ENCODE peak calls at places on chromosomes 2 and 18, in eight cellular contexts. P is HCT116; Z is gastrocnemius medialis; T is adrenal gland; X is CD8-positive, alpha-beta memory T cell; O is ascending aorta; A is Karpas-422; K is CD4-positive, alpha-beta memory T cell. H is an unnamed sample.

GRCh38 chr18:25647404-25647803 is 295.4 kb upstream of the ZNF521 start:
- DNase-seq in K (no peak), X (no peak), O (no peak), Z (no peak), A (no peak), T (no peak), P (no peak), H (no peak)

GRCh38 chr2:217698691-217699090 is 304.1 kb downstream of the TNS1 start:
- DNase-seq in A (no peak), K (no peak), T (no peak), X (no peak), P (no peak), O (no peak), Z (no peak), H (no peak)

GRCh38 chr2:57877811-57878572 is 168.6 kb upstream of the VRK2 start:
- DNase-seq in Z (no peak), P (no peak), X (no peak), A (no peak), K (no peak), O (no peak), T (no peak), H (no peak)

GRCh38 chr2:48165066-48165753 is 258.9 kb upstream of the FBXO11 start:
- DNase-seq in K (no peak), T (no peak), A (no peak), X (no peak), P (no peak), O (no peak), Z (no peak), H (no peak)

GRCh38 chr2:64311191-64311910 is 142.6 kb upstream of the LGALSL start:
- DNase-seq in T (no peak), K (no peak), O (no peak), X (no peak), A (no peak), P (no peak), Z (no peak), H (no peak)

GRCh38 chr18:59423251-59423650 is 64.2 kb upstream of the LMAN1 start:
- DNase-seq in O (no peak), A (no peak), P (no peak), Z (no peak), X (no peak), K (no peak), T (no peak), H (no peak)

GRCh38 chr2:4217737-4218136 is 514.4 kb downstream of the DCDC2C start:
- DNase-seq in K (no peak), Z (no peak), X (no peak), P (no peak), O (no peak), A (no peak), T (no peak), H (no peak)

GRCh38 chr18:69626643-69627242 is 226.1 kb downstream of the DOK6 start:
- DNase-seq in P (no peak), O (no peak), T (peak), X (no peak), K (no peak), Z (no peak), A (no peak), H (no peak)

GRCh38 chr2:30730736-30731135 is 76.5 kb downstream of the CAPN13 start:
- DNase-seq in X (no peak), O (no peak), P (no peak), Z (no peak), A (no peak), K (no peak), T (no peak), H (no peak)

GRCh38 chr18:77140439-77141109 is 8.0 kb upstream of the MBP start:
- DNase-seq in O (no peak), A (no peak), K (peak), X (no peak), P (no peak), T (no peak), Z (no peak), H (no peak)

GRCh38 chr2:96329416-96329815 is 4.3 kb downstream of the ITPRIPL1 start:
- DNase-seq in X (no peak), A (no peak), T (peak), O (no peak), P (no peak), K (no peak), Z (no peak), H (no peak)

GRCh38 chr2:191544511-191545062 is 133.3 kb upstream of the NABP1 start:
- DNase-seq in Z (no peak), P (no peak), A (no peak), X (no peak), K (no peak), O (no peak), T (no peak), H (no peak)

GRCh38 chr18:60113396-60113795 is 213.6 kb downstream of the PMAIP1 start:
- DNase-seq in X (no peak), A (no peak), O (no peak), T (no peak), K (no peak), P (no peak), Z (no peak), H (no peak)

GRCh38 chr2:151338115-151338514 is 19.3 kb upstream of the TNFAIP6 start:
- DNase-seq in Z (no peak), K (no peak), A (no peak), P (no peak), O (no peak), X (no peak), T (no peak), H (no peak)

GRCh38 chr2:70458661-70459060 is 95.0 kb downstream of the TGFA start:
- DNase-seq in X (no peak), K (no peak), O (no peak), P (no peak), A (no peak), Z (no peak), T (no peak), H (no peak)

GRCh38 chr18:55229682-55230081 is 270.4 kb upstream of the CCDC68 start:
- DNase-seq in Z (no peak), O (no peak), K (no peak), T (no peak), X (no peak), A (no peak), P (no peak), H (no peak)

GRCh38 chr2:180761224-180761623 is 219.2 kb upstream of the UBE2E3 start:
- DNase-seq in K (no peak), X (no peak), T (no peak), Z (no peak), P (peak), A (no peak), O (no peak), H (no peak)

GRCh38 chr2:229445501-229446294 is 174.6 kb upstream of the PID1 start:
- DNase-seq in Z (peak), X (no peak), T (no peak), O (peak), K (no peak), P (no peak), A (no peak), H (no peak)

GRCh38 chr2:121804340-121804739 is 48.9 kb downstream of the TSN start:
- DNase-seq in P (no peak), K (no peak), X (no peak), A (peak), Z (no peak), T (no peak), O (no peak), H (no peak)

DNA sequence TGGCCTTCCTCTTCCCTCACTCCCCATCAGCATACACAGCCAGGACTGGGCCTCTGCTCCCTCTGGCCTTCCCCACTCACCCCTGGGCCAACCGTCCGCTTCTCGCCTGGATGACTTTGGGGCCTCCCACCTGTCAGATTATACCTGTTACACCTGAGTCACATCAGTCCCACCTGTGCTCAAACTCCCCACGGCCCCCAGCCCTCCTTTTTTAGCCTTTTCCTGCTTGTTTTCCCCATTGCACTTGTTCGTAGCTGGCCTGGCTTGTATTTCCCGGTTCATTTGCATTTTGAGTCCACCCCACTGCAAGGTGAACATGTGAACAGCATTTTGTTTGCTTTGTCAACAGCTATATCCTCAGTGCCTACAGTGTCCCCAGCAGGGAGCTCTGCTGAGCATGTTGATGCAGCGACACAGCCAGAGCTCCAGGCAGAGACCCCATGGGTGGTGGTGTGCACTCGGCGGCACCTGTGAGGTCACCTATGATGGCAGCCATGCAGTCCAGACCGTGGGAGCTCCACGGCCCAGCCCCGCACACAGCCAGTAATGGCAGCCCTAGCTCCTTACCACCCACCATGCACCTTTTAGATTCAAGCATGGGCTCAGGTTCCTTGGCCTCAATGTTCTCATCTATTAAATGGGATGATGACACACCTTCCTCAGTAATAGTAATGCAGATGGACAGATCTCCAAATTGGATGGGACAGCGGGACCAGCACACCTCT is 276.4 kb upstream of the HS6ST1 start:
- DNase-seq in X (no peak), A (no peak), Z (no peak), P (no peak), K (no peak), O (no peak), T (no peak), H (no peak)
- H3K27ac ChIP-seq in X (no peak), A (no peak), Z (no peak), P (no peak), K (no peak), O (no peak), T (no peak), H (no peak)

GRCh38 chr2:239544846-239545465 is 144.1 kb upstream of the HDAC4 start:
- DNase-seq in Z (peak), T (no peak), O (no peak), X (peak), P (no peak), A (no peak), K (peak), H (no peak)

GRCh38 chr2:239544141-239544800 is 143.5 kb upstream of the HDAC4 start:
- DNase-seq in O (no peak), P (no peak), Z (peak), T (no peak), K (no peak), A (no peak), X (no peak), H (no peak)

GRCh38 chr2:239545741-239546392 is 145.0 kb upstream of the HDAC4 start:
- DNase-seq in A (no peak), X (no peak), Z (peak), O (no peak), T (no peak), P (no peak), K (no peak), H (no peak)

GRCh38 chr2:239546541-239546940 is 145.7 kb upstream of the HDAC4 start:
- DNase-seq in P (no peak), X (no peak), O (no peak), Z (no peak), A (no peak), K (no peak), T (no peak), H (no peak)

DNA sequence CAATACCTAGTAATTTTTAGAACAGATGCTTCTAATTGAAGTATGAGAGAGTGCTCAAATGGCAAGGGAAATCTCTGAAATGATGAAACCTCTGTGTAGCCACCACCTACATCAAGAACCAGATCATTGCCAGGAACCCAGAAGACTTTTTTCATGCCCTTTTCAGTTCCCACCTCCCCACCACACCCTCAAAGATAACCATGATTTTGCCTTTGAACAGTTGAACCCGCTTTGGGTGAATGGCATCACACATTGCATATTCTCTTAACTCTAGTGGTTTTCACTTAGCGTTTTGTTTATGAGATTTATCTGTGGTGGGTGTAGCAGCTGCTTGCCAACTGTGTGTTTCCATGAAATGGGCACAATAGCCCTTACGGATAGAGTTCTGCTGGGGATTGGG is 142.9 kb upstream of the HDAC4 start:
- DNase-seq in T (no peak), P (no peak), X (no peak), K (no peak), O (no peak), A (no peak), Z (no peak), H (no peak)
- H3K27ac ChIP-seq in T (no peak), P (no peak), X (no peak), K (no peak), O (no peak), A (no peak), Z (no peak), H (no peak)

GRCh38 chr2:54626884-54627283 is 96.6 kb upstream of the EML6 start:
- DNase-seq in T (no peak), A (no peak), K (no peak), X (no peak), P (no peak), Z (no peak), O (no peak), H (no peak)
- H3K27ac ChIP-seq in T (no peak), A (no peak), K (no peak), X (no peak), P (no peak), Z (peak), O (no peak), H (no peak)

GRCh38 chr18:31042068-31042390 is 513 bp downstream of the DSC3 start:
- DNase-seq in K (no peak), O (no peak), X (no peak), T (no peak), A (no peak), P (no peak), Z (no peak), H (no peak)

GRCh38 chr18:31042391-31043181 is at the start of gene DSC3:
- DNase-seq in P (no peak), Z (no peak), O (no peak), X (no peak), A (no peak), K (no peak), T (no peak), H (no peak)

GRCh38 chr18:31041346-31042067 is 1.0 kb downstream of the DSC3 start:
- DNase-seq in O (no peak), X (no peak), P (no peak), A (no peak), K (no peak), T (no peak), Z (no peak), H (no peak)

GRCh38 chr18:31039426-31039825 is 3.1 kb downstream of the DSC3 start:
- DNase-seq in P (no peak), O (no peak), T (no peak), K (no peak), X (no peak), A (no peak), Z (no peak), H (no peak)

GRCh38 chr18:31040982-31041345 is 1.6 kb downstream of the DSC3 start:
- DNase-seq in T (no peak), P (no peak), O (no peak), K (no peak), X (no peak), Z (no peak), A (no peak), H (no peak)
- H3K27ac ChIP-seq in T (no peak), P (peak), O (no peak), K (no peak), X (no peak), Z (no peak), A (no peak), H (no peak)

DNA sequence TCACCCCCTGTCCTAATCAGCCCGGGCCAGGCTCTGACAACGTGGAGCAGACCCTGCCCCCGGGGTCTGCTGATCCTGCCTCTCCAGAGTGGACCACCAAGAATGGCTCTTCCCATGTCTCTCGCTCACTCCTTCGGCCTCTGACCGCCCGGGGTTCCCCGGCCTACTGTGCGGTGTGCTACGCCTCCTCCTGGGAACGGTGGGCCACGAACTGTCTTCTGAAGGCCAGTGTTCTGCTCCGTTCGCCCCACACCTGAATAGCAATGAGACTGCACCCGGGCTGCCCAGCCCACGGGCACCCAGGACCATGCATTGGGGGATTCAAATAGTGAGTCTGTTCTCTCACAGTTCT is 189.7 kb downstream of the TWIST2 start:
- DNase-seq in K (no peak), X (no peak), O (no peak), P (no peak), Z (no peak), T (no peak), A (no peak), H (no peak)
- H3K27ac ChIP-seq in K (no peak), X (no peak), O (no peak), P (no peak), Z (no peak), T (no peak), A (no peak), H (no peak)

DNA sequence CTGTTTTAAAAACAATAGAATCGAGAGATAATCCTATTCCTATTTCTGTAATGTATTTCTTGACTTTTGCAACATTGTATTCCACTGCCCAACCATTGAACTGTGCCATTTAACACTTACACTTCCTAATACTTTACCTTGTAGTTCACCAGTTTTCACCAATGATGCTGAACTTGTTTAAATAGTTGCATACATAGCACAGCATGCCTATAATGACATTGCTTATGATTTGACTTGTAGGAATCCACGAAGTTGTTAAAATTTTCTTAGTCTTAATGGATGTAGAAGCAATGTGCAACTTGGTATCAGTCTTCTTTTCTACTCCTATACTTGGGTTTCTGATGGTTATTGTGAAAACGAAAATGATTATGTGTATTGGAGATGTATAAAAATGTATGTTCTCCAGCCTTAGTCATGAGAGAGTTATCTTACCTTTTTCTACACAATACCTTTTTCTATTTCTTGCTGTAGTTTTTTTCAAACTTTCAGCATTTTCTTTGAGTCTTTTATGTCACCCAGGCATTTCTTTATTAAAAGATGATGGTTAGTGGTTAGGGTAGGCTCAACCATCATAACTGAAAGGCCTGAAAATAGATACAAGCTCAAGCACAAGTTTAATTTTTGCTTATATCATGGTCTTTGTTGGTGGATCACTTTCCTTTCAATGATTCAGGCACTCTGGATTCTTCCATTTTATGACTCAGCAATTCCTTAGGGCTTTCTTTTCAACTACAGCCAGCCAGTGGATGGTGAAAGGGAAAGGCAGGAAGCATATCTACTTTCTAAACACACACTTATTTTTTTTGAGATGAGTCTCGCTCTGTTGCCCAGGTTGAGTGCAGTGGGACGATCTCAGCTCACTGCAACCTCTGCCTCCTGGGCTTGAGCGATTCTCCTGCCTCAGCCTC is 9.4 kb downstream of the GPD2 start:
- DNase-seq in A (no peak), O (no peak), T (no peak), Z (no peak), X (no peak), K (no peak), P (no peak), H (no peak)
- H3K27ac ChIP-seq in A (no peak), O (peak), T (no peak), Z (peak), X (no peak), K (no peak), P (no peak), H (no peak)

DNA sequence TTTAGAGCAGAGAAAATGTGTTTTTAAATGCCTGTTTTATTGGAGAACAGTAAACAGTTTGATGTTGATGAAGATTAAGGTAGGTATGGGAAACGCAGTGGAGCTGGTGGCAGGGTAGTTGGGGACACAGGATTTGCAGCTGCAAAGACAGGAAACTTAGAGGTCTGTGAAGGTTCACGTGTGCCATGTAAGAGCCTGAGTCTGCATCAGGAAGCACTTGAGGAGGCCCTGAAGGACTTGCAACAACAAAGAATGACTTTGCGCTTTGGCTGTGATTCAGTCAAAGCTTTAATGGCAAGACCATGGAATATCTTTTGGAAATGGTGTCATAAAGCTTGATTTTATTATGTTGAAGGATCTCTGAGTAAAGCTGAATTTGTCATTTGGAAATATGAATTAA is 347.6 kb upstream of the KCNJ3 start:
- DNase-seq in A (no peak), T (no peak), P (no peak), Z (no peak), X (no peak), O (no peak), K (no peak), H (no peak)
- H3K27ac ChIP-seq in A (no peak), T (no peak), P (no peak), Z (no peak), X (no peak), O (no peak), K (no peak), H (no peak)

GRCh38 chr18:50099725-50100414 is 95.1 kb downstream of the MYO5B start:
- DNase-seq in K (no peak), A (no peak), Z (peak), O (no peak), X (no peak), P (no peak), T (no peak), H (no peak)
- H3K27ac ChIP-seq in K (no peak), A (no peak), Z (peak), O (peak), X (no peak), P (no peak), T (no peak), H (no peak)